ENCODE peak calls at places on chromosomes 2 and 18, in seven cellular contexts. One of them, this sample, is unnamed.

GRCh38 chr2:179335732-179336131 is 71.1 kb upstream of the SESTD1 start:
- DNase-seq in T-helper 9 cell: no peak
- DNase-seq in sigmoid colon: no peak
- DNase-seq in EL: no peak
- DNase-seq in NCI-H774: no peak
- DNase-seq in occipital lobe: no peak
- DNase-seq in SK-N-DZ: no peak
- DNase-seq in this sample: no peak

GRCh38 chr18:79511671-79512301 is 116.1 kb downstream of the NFATC1 start:
- DNase-seq in T-helper 9 cell: no peak
- DNase-seq in sigmoid colon: peak; percentile 58
- DNase-seq in EL: no peak
- DNase-seq in NCI-H774: no peak
- DNase-seq in occipital lobe: no peak
- DNase-seq in SK-N-DZ: no peak
- DNase-seq in this sample: no peak

GRCh38 chr2:95270541-95271081 is 3.6 kb upstream of the PROM2 start:
- DNase-seq in T-helper 9 cell: no peak
- DNase-seq in sigmoid colon: no peak
- DNase-seq in EL: no peak
- DNase-seq in NCI-H774: no peak
- DNase-seq in occipital lobe: no peak
- DNase-seq in SK-N-DZ: no peak
- DNase-seq in this sample: no peak

GRCh38 chr18:10400534-10400933 is 53.9 kb upstream of the APCDD1 start:
- DNase-seq in T-helper 9 cell: no peak
- DNase-seq in sigmoid colon: no peak
- DNase-seq in EL: no peak
- DNase-seq in NCI-H774: no peak
- DNase-seq in occipital lobe: no peak
- DNase-seq in SK-N-DZ: no peak
- DNase-seq in this sample: no peak

GRCh38 chr18:41940506-41941215 is 14.4 kb upstream of the PIK3C3 start:
- DNase-seq in T-helper 9 cell: no peak
- DNase-seq in sigmoid colon: no peak
- DNase-seq in EL: peak; percentile 98
- DNase-seq in NCI-H774: no peak
- DNase-seq in occipital lobe: no peak
- DNase-seq in SK-N-DZ: no peak
- DNase-seq in this sample: no peak

GRCh38 chr2:227853204-227853629 is 18.2 kb upstream of the DAW1 start:
- DNase-seq in T-helper 9 cell: no peak
- DNase-seq in sigmoid colon: no peak
- DNase-seq in EL: peak; percentile 70
- DNase-seq in NCI-H774: no peak
- DNase-seq in occipital lobe: no peak
- DNase-seq in SK-N-DZ: no peak
- DNase-seq in this sample: no peak

GRCh38 chr18:73136134-73136533 is 268.3 kb upstream of the NETO1 start:
- DNase-seq in T-helper 9 cell: no peak
- DNase-seq in sigmoid colon: no peak
- DNase-seq in EL: no peak
- DNase-seq in NCI-H774: no peak
- DNase-seq in occipital lobe: no peak
- DNase-seq in SK-N-DZ: no peak
- DNase-seq in this sample: no peak

GRCh38 chr2:166328147-166328546 is 47.6 kb downstream of the SCN9A start:
- DNase-seq in T-helper 9 cell: no peak
- DNase-seq in sigmoid colon: no peak
- DNase-seq in EL: no peak
- DNase-seq in NCI-H774: no peak
- DNase-seq in occipital lobe: no peak
- DNase-seq in SK-N-DZ: no peak
- DNase-seq in this sample: no peak

GRCh38 chr2:178473373-178473772 is 5.0 kb downstream of the FKBP7 start:
- DNase-seq in T-helper 9 cell: no peak
- DNase-seq in sigmoid colon: no peak
- DNase-seq in EL: no peak
- DNase-seq in NCI-H774: no peak
- DNase-seq in occipital lobe: no peak
- DNase-seq in SK-N-DZ: peak; percentile 19
- DNase-seq in this sample: no peak

GRCh38 chr18:75896865-75897264 is 469.4 kb upstream of the SMIM21 start:
- DNase-seq in T-helper 9 cell: no peak
- DNase-seq in sigmoid colon: no peak
- DNase-seq in EL: peak; percentile 1
- DNase-seq in NCI-H774: peak; percentile 44
- DNase-seq in occipital lobe: no peak
- DNase-seq in SK-N-DZ: peak; percentile 45
- DNase-seq in this sample: peak; percentile 28

GRCh38 chr18:51300912-51301311 is 103.4 kb upstream of the MEX3C start:
- DNase-seq in T-helper 9 cell: no peak
- DNase-seq in sigmoid colon: no peak
- DNase-seq in EL: no peak
- DNase-seq in NCI-H774: no peak
- DNase-seq in occipital lobe: no peak
- DNase-seq in SK-N-DZ: no peak
- DNase-seq in this sample: no peak

GRCh38 chr2:11822746-11823411 is 76.4 kb downstream of the LPIN1 start:
- DNase-seq in T-helper 9 cell: no peak
- DNase-seq in sigmoid colon: no peak
- DNase-seq in EL: no peak
- DNase-seq in NCI-H774: no peak
- DNase-seq in occipital lobe: no peak
- DNase-seq in SK-N-DZ: no peak
- DNase-seq in this sample: no peak

GRCh38 chr2:7014201-7014640 is 97.0 kb downstream of the RNF144A start:
- DNase-seq in T-helper 9 cell: peak; percentile 6
- DNase-seq in sigmoid colon: no peak
- DNase-seq in EL: no peak
- DNase-seq in NCI-H774: no peak
- DNase-seq in occipital lobe: no peak
- DNase-seq in SK-N-DZ: peak; percentile 22
- DNase-seq in this sample: peak; percentile 34

GRCh38 chr2:203685789-203686433 is 20.5 kb upstream of the CD28 start:
- DNase-seq in T-helper 9 cell: no peak
- DNase-seq in sigmoid colon: no peak
- DNase-seq in EL: no peak
- DNase-seq in NCI-H774: no peak
- DNase-seq in occipital lobe: no peak
- DNase-seq in SK-N-DZ: no peak
- DNase-seq in this sample: no peak

GRCh38 chr2:152440460-152440859 is 105.5 kb downstream of the FMNL2 start:
- DNase-seq in T-helper 9 cell: no peak
- DNase-seq in sigmoid colon: no peak
- DNase-seq in EL: no peak
- DNase-seq in NCI-H774: no peak
- DNase-seq in occipital lobe: no peak
- DNase-seq in SK-N-DZ: no peak
- DNase-seq in this sample: no peak

GRCh38 chr2:242098445-242099128 is 229.1 kb downstream of the RTP5 start:
- DNase-seq in T-helper 9 cell: no peak
- DNase-seq in sigmoid colon: no peak
- DNase-seq in EL: no peak
- DNase-seq in NCI-H774: no peak
- DNase-seq in occipital lobe: no peak
- DNase-seq in SK-N-DZ: no peak
- DNase-seq in this sample: no peak

GRCh38 chr2:85017436-85018048 is 46.6 kb downstream of the KCMF1 start:
- DNase-seq in T-helper 9 cell: no peak
- DNase-seq in sigmoid colon: no peak
- DNase-seq in EL: peak; percentile 34
- DNase-seq in NCI-H774: no peak
- DNase-seq in occipital lobe: no peak
- DNase-seq in SK-N-DZ: no peak
- DNase-seq in this sample: no peak

GRCh38 chr2:160747771-160748170 is 254.2 kb upstream of the RBMS1 start:
- DNase-seq in T-helper 9 cell: no peak
- DNase-seq in sigmoid colon: no peak
- DNase-seq in EL: peak; percentile 94
- DNase-seq in NCI-H774: no peak
- DNase-seq in occipital lobe: no peak
- DNase-seq in SK-N-DZ: no peak
- DNase-seq in this sample: no peak

GRCh38 chr18:49628119-49628518 is 66.3 kb downstream of the LIPG start:
- DNase-seq in T-helper 9 cell: no peak
- DNase-seq in sigmoid colon: no peak
- DNase-seq in EL: peak; percentile 13
- DNase-seq in NCI-H774: no peak
- DNase-seq in occipital lobe: no peak
- DNase-seq in SK-N-DZ: no peak
- DNase-seq in this sample: no peak

This sample was measured in HuH-7.